ENCODE peak calls at places on chromosomes 4 and X, in four cellular contexts. F is endothelial cell of umbilical vein, O is GM12878, D is IMR-90. U is an unnamed sample.

GRCh38 chrX:13803116-13803515 is 13.8 kb downstream of the GPM6B start:
- DNase-seq in F (no peak), D (no peak), O (no peak), U (no peak)

GRCh38 chrX:108439961-108440696 is 491 bp downstream of the COL4A5 start:
- DNase-seq in F (peak), O (no peak), D (peak), U (peak)

GRCh38 chrX:84363054-84363453 is 139.2 kb downstream of the HDX start:
- DNase-seq in F (no peak), O (no peak), D (no peak), U (no peak)

GRCh38 chrX:78024349-78025108 is 55.1 kb upstream of the PGAM4 start:
- DNase-seq in D (peak), O (no peak), F (peak), U (peak)

GRCh38 chr4:8769645-8770517 is 101.8 kb downstream of the HMX1 start:
- DNase-seq in D (no peak), F (no peak), O (no peak), U (no peak)

GRCh38 chr4:129926936-129927335 is 831.0 kb downstream of the C4orf33 start:
- DNase-seq in F (peak), O (no peak), D (no peak), U (no peak)

GRCh38 chrX:53456254-53456653 is 22.1 kb upstream of the HSD17B10 start:
- DNase-seq in F (no peak), O (no peak), D (peak), U (no peak)

GRCh38 chrX:139538907-139539593 is 8.5 kb downstream of the F9 start:
- DNase-seq in F (no peak), O (no peak), D (no peak), U (no peak)

GRCh38 chrX:121958886-121959285 is 911.5 kb downstream of the GLUD2 start:
- DNase-seq in D (no peak), O (no peak), F (no peak), U (no peak)

GRCh38 chr4:65861993-65862392 is 191.7 kb upstream of the EPHA5 start:
- DNase-seq in F (no peak), O (no peak), D (no peak), U (no peak)

GRCh38 chrX:3320471-3321046 is 25.9 kb downstream of the MXRA5 start:
- DNase-seq in D (peak), F (no peak), O (no peak), U (no peak)

GRCh38 chr4:41620594-41621256 is 82.8 kb downstream of the LIMCH1 start:
- DNase-seq in D (no peak), F (no peak), O (no peak), U (no peak)

GRCh38 chrX:40009462-40009851 is 88.3 kb downstream of the BCOR start:
- DNase-seq in F (no peak), O (no peak), D (no peak), U (no peak)

GRCh38 chr4:139593091-139593564 is 37.1 kb upstream of the SETD7 start:
- DNase-seq in D (peak), O (no peak), F (peak), U (no peak)

GRCh38 chr4:168531305-168531704 is 34.5 kb downstream of the PALLD start:
- DNase-seq in D (no peak), F (no peak), O (no peak), U (no peak)

GRCh38 chrX:78237127-78237526 is 90.3 kb downstream of the CYSLTR1 start:
- DNase-seq in O (no peak), F (no peak), D (no peak), U (no peak)

GRCh38 chr4:147094228-147094627 is 148.6 kb upstream of the TTC29 start:
- DNase-seq in D (no peak), O (no peak), F (no peak), U (no peak)

GRCh38 chr4:91427171-91427570 is 876.6 kb upstream of the GRID2 start:
- DNase-seq in F (no peak), D (no peak), O (no peak), U (no peak)

GRCh38 chr4:94527556-94528233 is 76.0 kb downstream of the PDLIM5 start:
- DNase-seq in O (no peak), D (no peak), F (no peak), U (no peak)

GRCh38 chr4:38145033-38145673 is 185.0 kb downstream of the PTTG2 start:
- DNase-seq in O (no peak), D (no peak), F (no peak), U (no peak)

GRCh38 chr4:75634951-75635350 is 4.6 kb upstream of the CDKL2 start:
- DNase-seq in D (peak), F (no peak), O (no peak), U (no peak)

GRCh38 chr4:102342404-102343074 is 2.7 kb downstream of the SLC39A8 start:
- DNase-seq in F (no peak), O (no peak), D (no peak), U (no peak)

GRCh38 chr4:2290488-2290887 is 28.6 kb upstream of the MXD4 start:
- DNase-seq in F (no peak), D (no peak), O (no peak), U (no peak)

GRCh38 chrX:18574591-18574990 is 97.3 kb downstream of the RS1 start:
- DNase-seq in D (peak), O (no peak), F (peak), U (no peak)

GRCh38 chrX:44873415-44874270 is 655 bp downstream of the KDM6A start:
- DNase-seq in D (peak), F (peak), O (no peak), U (peak)

GRCh38 chr4:98996056-98996941 is 778 bp downstream of the METAP1 start:
- DNase-seq in D (peak), O (no peak), F (peak), U (no peak)

GRCh38 chrX:40282901-40283674 is 185.3 kb upstream of the BCOR start:
- DNase-seq in D (peak), F (no peak), O (no peak), U (no peak)

GRCh38 chr4:152328595-152328994 is 207.3 kb downstream of the FBXW7 start:
- DNase-seq in O (no peak), F (no peak), D (no peak), U (no peak)

GRCh38 chr4:101345271-101345595 is 2.1 kb downstream of the PPP3CA start:
- DNase-seq in D (peak), O (no peak), F (peak), U (no peak)

GRCh38 chrX:49039598-49040375 is 3.4 kb downstream of the TFE3 start:
- DNase-seq in O (no peak), D (peak), F (peak), U (peak)

GRCh38 chrX:30673884-30674598 is 20.8 kb downstream of the GK start:
- DNase-seq in O (no peak), D (no peak), F (no peak), U (no peak)

GRCh38 chr4:121824171-121824527 is 466 bp upstream of the CCNA2 start:
- DNase-seq in F (no peak), O (no peak), D (no peak), U (no peak)

GRCh38 chr4:71456841-71457240 is 118.0 kb downstream of the SLC4A4 start:
- DNase-seq in D (peak), F (no peak), O (no peak), U (no peak)

GRCh38 chr4:41653523-41653922 is 95.0 kb downstream of the PHOX2B start:
- DNase-seq in O (no peak), D (no peak), F (no peak), U (no peak)

GRCh38 chr4:113331811-113332210 is 282.4 kb downstream of the ANK2 start:
- DNase-seq in F (no peak), D (no peak), O (no peak), U (no peak)

GRCh38 chr4:113330200-113330599 is 280.7 kb downstream of the ANK2 start:
- DNase-seq in O (no peak), F (no peak), D (no peak), U (no peak)

GRCh38 chr4:113328514-113328913 is 279.1 kb downstream of the ANK2 start:
- DNase-seq in D (no peak), F (no peak), O (no peak), U (peak)

GRCh38 chr4:113327513-113327912 is 278.1 kb downstream of the ANK2 start:
- DNase-seq in F (no peak), D (peak), O (no peak), U (no peak)

DNA sequence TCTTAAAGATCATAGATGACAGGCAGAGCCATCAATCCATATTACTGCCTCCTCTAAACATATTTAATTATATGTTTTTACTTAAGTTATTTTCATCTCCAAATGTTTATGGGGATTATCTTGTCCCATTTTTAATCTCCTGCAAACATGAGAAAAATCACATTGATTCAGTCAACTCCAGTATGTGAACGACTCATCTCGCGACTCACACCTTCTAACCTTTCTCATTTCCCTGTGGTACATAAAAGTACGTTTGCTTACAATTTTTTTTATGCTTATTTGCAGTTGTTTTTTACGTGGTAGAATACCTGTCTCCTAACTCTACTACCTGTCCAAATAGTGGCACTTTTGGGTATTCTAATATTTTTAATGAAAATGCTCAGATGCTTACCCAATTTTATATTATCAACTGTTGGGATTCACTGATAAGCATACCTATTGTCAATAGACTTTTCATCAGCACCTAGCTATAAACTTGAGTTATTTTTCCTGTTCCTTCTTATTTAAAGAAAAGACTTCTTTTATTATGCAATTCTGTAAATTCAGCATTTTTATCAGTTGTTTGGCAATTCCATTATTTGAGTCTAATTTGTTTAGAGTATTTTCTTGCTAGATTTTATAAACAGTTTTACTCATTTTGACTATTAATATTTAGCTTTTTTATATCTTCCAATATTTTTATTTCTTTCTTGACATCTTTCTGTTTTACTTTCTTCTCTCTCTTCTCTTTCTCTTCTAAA is 276.6 kb downstream of the ANK2 start:
- DNase-seq in F (no peak), O (no peak), D (no peak), U (no peak)
- TF ChIP-seq FOS in F (no peak), O (no peak), D (no peak), U (no peak)

GRCh38 chr4:183659029-183659870 is at the start of the genes RWDD4 and TRAPPC11:
- DNase-seq in D (peak), O (peak), F (peak), U (peak)
- TF ChIP-seq FOS in D (peak), O (peak), F (no peak), U (peak)

GRCh38 chr4:86496094-86497060 is 97.7 kb upstream of the PTPN13 start:
- DNase-seq in D (peak), O (no peak), F (peak), U (peak)
- TF ChIP-seq FOS in D (no peak), O (no peak), F (no peak), U (no peak)

GRCh38 chr4:173528378-173529321 is 1.4 kb downstream of the HAND2 start:
- DNase-seq in F (no peak), D (no peak), O (no peak), U (peak)
- TF ChIP-seq FOS in F (no peak), D (no peak), O (no peak), U (no peak)

U was measured in K562.